ENCODE peak calls at places on chromosomes 11 and 22, in four cellular contexts. One of them, this sample, is unnamed.

GRCh38 chr11:118241191-118242098 is 10.7 kb downstream of the MPZL3 start:
- DNase-seq in T-helper 9 cell: peak; percentile 43
- DNase-seq in HTR-8/SVneo: peak; percentile 10
- DNase-seq in PC-3: peak; percentile 98
- DNase-seq in this sample: peak; percentile 91

GRCh38 chr11:43923327-43924111 is 18.9 kb upstream of the C11orf96 start:
- DNase-seq in T-helper 9 cell: no peak
- DNase-seq in PC-3: peak; percentile 40
- DNase-seq in HTR-8/SVneo: no peak
- DNase-seq in this sample: no peak

GRCh38 chr11:69638941-69639681 is 1.8 kb upstream of the CCND1 start:
- DNase-seq in HTR-8/SVneo: peak; percentile 95
- DNase-seq in T-helper 9 cell: no peak
- DNase-seq in PC-3: peak; percentile 99
- DNase-seq in this sample: peak; percentile 93

GRCh38 chr22:45218974-45219373 is 21.7 kb downstream of the KIAA0930 start:
- DNase-seq in PC-3: no peak
- DNase-seq in T-helper 9 cell: no peak
- DNase-seq in HTR-8/SVneo: no peak
- DNase-seq in this sample: no peak

GRCh38 chr11:88064097-88064705 is 111.0 kb downstream of the RAB38 start:
- DNase-seq in HTR-8/SVneo: no peak
- DNase-seq in T-helper 9 cell: no peak
- DNase-seq in PC-3: no peak
- DNase-seq in this sample: no peak

GRCh38 chr11:114358711-114359110 is 41.6 kb downstream of the C11orf71 start:
- DNase-seq in T-helper 9 cell: no peak
- DNase-seq in HTR-8/SVneo: no peak
- DNase-seq in PC-3: no peak
- DNase-seq in this sample: no peak

GRCh38 chr22:49426618-49427266 is 400.9 kb downstream of the BRD1 start:
- DNase-seq in PC-3: no peak
- DNase-seq in HTR-8/SVneo: no peak
- DNase-seq in T-helper 9 cell: no peak
- DNase-seq in this sample: no peak

GRCh38 chr11:1259561-1259960 is 36.7 kb downstream of the MUC5B start:
- DNase-seq in HTR-8/SVneo: no peak
- DNase-seq in PC-3: no peak
- DNase-seq in T-helper 9 cell: no peak
- DNase-seq in this sample: no peak

GRCh38 chr22:35921777-35922176 is 106.8 kb downstream of the RBFOX2 start:
- DNase-seq in PC-3: peak; percentile 84
- DNase-seq in HTR-8/SVneo: peak; percentile 61
- DNase-seq in T-helper 9 cell: no peak
- DNase-seq in this sample: peak; percentile 89

GRCh38 chr11:134244593-134244992 is 8.6 kb downstream of the THYN1 start:
- DNase-seq in HTR-8/SVneo: no peak
- DNase-seq in PC-3: peak; percentile 48
- DNase-seq in T-helper 9 cell: no peak
- DNase-seq in this sample: peak; percentile 22

This sample was measured in small intestine.